ENCODE peak calls at places on chromosome 17, in eight cellular contexts. S, D, P, A, Y, V, B and W are unnamed samples.
A peak's percentile ranks its signal among the peaks of the same experiment; 100 is the strongest.

GRCh38 chr17:6639651-6640535 is 618 bp downstream of the KIAA0753 start:
- DNase-seq in D (peak; percentile 27), S (peak; percentile 69), B (no peak), Y (no peak), V (peak; percentile 72), A (peak; percentile 66), P (peak; percentile 33), W (peak; percentile 46)

GRCh38 chr17:76617838-76618237 is 25.7 kb downstream of the ST6GALNAC1 start:
- DNase-seq in A (no peak), P (no peak), D (no peak), V (no peak), Y (no peak), S (no peak), B (no peak), W (no peak)

GRCh38 chr17:2050871-2051387 is 4.0 kb upstream of the HIC1 start:
- DNase-seq in V (peak; percentile 82), P (peak; percentile 43), D (no peak), A (no peak), B (no peak), Y (no peak), S (no peak), W (peak; percentile 69)

GRCh38 chr17:66772148-66772812 is 62.6 kb upstream of the CACNG5 start:
- DNase-seq in P (no peak), S (no peak), D (no peak), Y (no peak), B (no peak), V (no peak), A (no peak), W (no peak)

GRCh38 chr17:80942360-80943345 is 49.0 kb upstream of the CHMP6 start:
- DNase-seq in A (peak; percentile 79), Y (no peak), B (peak; percentile 68), P (peak; percentile 97), S (peak; percentile 70), D (no peak), V (no peak), W (peak; percentile 89)

GRCh38 chr17:77127735-77128361 is 12.9 kb upstream of the SEC14L1 start:
- DNase-seq in V (no peak), D (peak; percentile 67), B (peak; percentile 66), Y (peak; percentile 62), P (no peak), A (peak; percentile 84), S (peak; percentile 63), W (peak; percentile 75)

GRCh38 chr17:79581306-79581932 is 29.4 kb downstream of the RBFOX3 start:
- DNase-seq in S (no peak), B (no peak), D (no peak), Y (no peak), V (no peak), A (no peak), P (no peak), W (no peak)

GRCh38 chr17:68355093-68355492 is 63.8 kb downstream of the ARSG start:
- DNase-seq in P (no peak), A (no peak), S (no peak), B (no peak), V (no peak), D (no peak), Y (no peak), W (no peak)

GRCh38 chr17:57810740-57811632 is 38.9 kb downstream of the MRPS23 start:
- DNase-seq in S (no peak), D (no peak), B (no peak), V (no peak), Y (no peak), P (peak; percentile 78), A (no peak), W (peak; percentile 10)

GRCh38 chr17:65117384-65118035 is 19.7 kb upstream of the RGS9 start:
- DNase-seq in B (no peak), Y (no peak), V (no peak), P (no peak), A (no peak), D (no peak), S (no peak), W (no peak)

GRCh38 chr17:62955841-62956352 is 10.1 kb upstream of the TANC2 start:
- DNase-seq in V (no peak), D (no peak), B (no peak), Y (no peak), A (no peak), S (no peak), P (no peak), W (no peak)

GRCh38 chr17:40418428-40418706 is 671 bp upstream of the TOP2A start:
- DNase-seq in A (no peak), V (no peak), D (no peak), Y (no peak), P (no peak), S (no peak), B (no peak), W (peak; percentile 49)

GRCh38 chr17:30720013-30720471 is 104.5 kb downstream of the CRLF3 start:
- DNase-seq in P (peak; percentile 5), D (no peak), A (peak; percentile 26), Y (no peak), B (no peak), V (no peak), S (peak; percentile 30), W (peak; percentile 21)

GRCh38 chr17:77455111-77455877 is 314.5 kb downstream of the SEC14L1 start:
- DNase-seq in D (no peak), P (no peak), B (no peak), S (no peak), Y (no peak), V (no peak), A (no peak), W (no peak)

GRCh38 chr17:57926723-57927047 is 28.5 kb downstream of the CUEDC1 start:
- DNase-seq in P (no peak), B (no peak), S (no peak), A (no peak), D (no peak), Y (no peak), V (no peak), W (no peak)

GRCh38 chr17:4405038-4405669 is 28.6 kb upstream of the SPNS3 start:
- DNase-seq in V (no peak), B (no peak), Y (no peak), S (no peak), P (no peak), D (no peak), A (no peak), W (no peak)

GRCh38 chr17:41439375-41439774 is 1.4 kb downstream of the KRT38 start:
- DNase-seq in V (no peak), P (no peak), A (no peak), Y (no peak), S (no peak), B (no peak), D (no peak), W (no peak)

GRCh38 chr17:41440531-41441033 is at the start of gene KRT38:
- DNase-seq in A (no peak), D (no peak), S (no peak), Y (no peak), P (no peak), B (no peak), V (no peak), W (no peak)

GRCh38 chr17:41437769-41438168 is 3.0 kb downstream of the KRT38 start:
- DNase-seq in B (no peak), V (no peak), Y (no peak), D (no peak), S (no peak), A (no peak), P (no peak), W (no peak)

GRCh38 chr17:41434313-41434895 is 6.4 kb downstream of the KRT38 start:
- DNase-seq in A (no peak), B (no peak), P (no peak), S (no peak), V (no peak), Y (no peak), D (no peak), W (no peak)

GRCh38 chr17:41437254-41437653 is 3.5 kb downstream of the KRT38 start:
- DNase-seq in D (no peak), S (no peak), A (no peak), P (no peak), Y (no peak), B (no peak), V (no peak), W (no peak)
- TF ChIP-seq CTCF in D (no peak), S (no peak), A (no peak), P (no peak), Y (no peak), B (no peak), V (no peak), W (no peak)

DNA sequence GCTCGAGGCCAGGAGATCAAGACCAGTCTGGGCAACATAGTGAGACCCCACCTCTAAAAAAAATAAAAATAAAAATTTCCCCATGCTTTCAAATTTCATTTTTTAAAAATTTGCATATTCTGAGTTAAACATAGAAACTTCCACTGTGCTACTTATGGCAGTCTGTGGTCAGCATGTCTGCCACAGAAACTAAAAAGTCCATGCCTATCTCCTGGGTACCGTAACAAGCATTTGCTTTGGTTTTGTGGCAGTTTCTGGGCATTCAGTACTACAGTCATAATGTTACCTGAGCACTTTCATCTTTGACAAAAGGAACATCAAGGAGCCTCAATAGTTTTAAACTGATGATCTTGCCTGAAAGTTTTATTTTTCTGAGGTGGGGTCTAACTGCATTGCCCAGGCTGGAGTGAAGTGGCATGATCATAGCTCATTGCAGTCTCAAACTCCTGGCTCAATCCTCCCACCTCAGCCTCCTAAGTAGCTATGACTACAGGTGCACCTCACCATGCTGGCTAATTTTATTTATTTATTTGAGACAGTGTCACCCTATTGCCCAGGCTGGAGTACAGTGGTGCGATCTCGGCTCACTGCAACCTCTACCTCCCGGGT is 13.2 kb upstream of the ITGA2B start:
- DNase-seq in P (no peak), B (no peak), V (no peak), S (no peak), A (no peak), D (no peak), Y (no peak), W (no peak)
- H3K9me3 ChIP-seq in P (no peaks in the 10 kb centered on the region), B (no peaks in the 10 kb centered on the region), V (no peaks in the 10 kb centered on the region), S (no peaks in the 10 kb centered on the region), A (no peaks in the 10 kb centered on the region), D (no peaks in the 10 kb centered on the region), Y (no peaks in the 10 kb centered on the region), W (no peaks in the 10 kb centered on the region)

DNA sequence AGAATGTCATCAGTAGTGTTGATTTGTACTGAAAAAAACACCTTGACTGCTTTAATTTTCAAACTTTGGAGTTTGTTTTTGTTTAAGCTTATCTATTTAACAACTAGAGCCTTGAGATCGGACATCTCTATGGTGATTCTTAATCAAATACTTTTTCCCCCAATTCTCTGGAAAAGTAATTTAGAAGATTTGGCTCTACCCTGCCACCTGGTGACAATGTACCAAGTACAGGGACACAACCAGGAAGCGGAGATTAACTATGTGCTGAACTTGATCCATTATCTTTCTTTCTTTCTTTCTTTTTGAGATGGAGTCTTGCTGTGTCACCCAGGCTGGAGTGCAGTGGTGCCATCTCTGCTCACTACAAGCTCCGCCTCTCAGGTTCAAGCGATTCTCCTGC is 30.8 kb downstream of the USP43 start:
- DNase-seq in Y (no peak), S (no peak), D (no peak), A (no peak), V (no peak), P (no peak), B (no peak), W (no peak)
- TF ChIP-seq CTCF in Y (no peak), S (peak; percentile 56), D (no peak), A (peak; percentile 23), V (peak; percentile 38), P (no peak), B (no peak), W (no peak)

DNA sequence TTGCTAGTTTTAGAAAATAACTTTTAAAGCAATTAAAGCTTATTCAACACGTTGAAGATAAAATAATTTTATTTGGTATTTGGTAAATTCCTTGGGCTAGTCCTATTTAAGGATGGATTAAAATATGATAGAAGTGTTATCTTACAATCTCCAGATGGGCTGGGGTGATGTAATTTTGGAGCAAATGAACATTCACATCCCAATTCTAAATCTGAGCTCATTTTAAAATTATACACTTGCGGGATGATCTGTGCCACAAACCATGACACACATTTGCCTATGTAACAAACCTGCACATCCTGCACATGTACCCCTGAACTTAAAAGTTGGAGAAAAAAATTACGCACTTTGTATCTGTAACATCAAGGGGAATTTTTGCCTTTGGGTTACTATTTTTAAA is 31.5 kb downstream of the NLK start:
- DNase-seq in A (no peak), D (no peak), Y (no peak), B (no peak), V (no peak), P (no peak), S (no peak), W (no peak)
- H3K9me3 ChIP-seq in A (peaks cover 11% of the 10 kb centered on the region), D (no peaks in the 10 kb centered on the region), Y (no peaks in the 10 kb centered on the region), B (peaks cover 4% of the 10 kb centered on the region), V (no peaks in the 10 kb centered on the region), P (no peaks in the 10 kb centered on the region), S (no peaks in the 10 kb centered on the region), W (peaks cover 8% of the 10 kb centered on the region)